ENCODE peak calls at places on chromosomes 7 and 10, in four cellular contexts. One of them, this sample, is unnamed.

GRCh38 chr7:27143950-27144798 is 693 bp upstream of the HOXA5 start:
- DNase-seq in body of pancreas: no peak
- DNase-seq in lung: no peak
- DNase-seq in BJ: no peak
- DNase-seq in this sample: no peak

GRCh38 chr10:121132278-121132672 is 281.1 kb downstream of the WDR11 start:
- DNase-seq in body of pancreas: no peak
- DNase-seq in BJ: no peak
- DNase-seq in lung: no peak
- DNase-seq in this sample: no peak

GRCh38 chr7:3991771-3992231 is 690.3 kb upstream of the FOXK1 start:
- DNase-seq in lung: no peak
- DNase-seq in BJ: no peak
- DNase-seq in body of pancreas: no peak
- DNase-seq in this sample: no peak

GRCh38 chr10:46525177-46525823 is 31.2 kb downstream of the GPRIN2 start:
- DNase-seq in body of pancreas: no peak
- DNase-seq in BJ: peak
- DNase-seq in lung: no peak
- DNase-seq in this sample: peak

GRCh38 chr7:43877968-43878864 is 8.9 kb upstream of the MRPS24 start:
- DNase-seq in body of pancreas: no peak
- DNase-seq in BJ: no peak
- DNase-seq in lung: no peak
- DNase-seq in this sample: no peak

GRCh38 chr7:47370461-47371042 is 211.4 kb downstream of the TNS3 start:
- DNase-seq in lung: no peak
- DNase-seq in BJ: no peak
- DNase-seq in body of pancreas: peak
- DNase-seq in this sample: no peak

GRCh38 chr7:47294569-47295222 is 287.2 kb downstream of the TNS3 start:
- DNase-seq in BJ: no peak
- DNase-seq in body of pancreas: no peak
- DNase-seq in lung: no peak
- DNase-seq in this sample: no peak

GRCh38 chr10:89738551-89739209 is 37.3 kb downstream of the KIF20B start:
- DNase-seq in lung: no peak
- DNase-seq in BJ: no peak
- DNase-seq in body of pancreas: no peak
- DNase-seq in this sample: no peak

GRCh38 chr10:43683451-43684197 is 34.9 kb upstream of the ZNF32 start:
- DNase-seq in BJ: no peak
- DNase-seq in lung: no peak
- DNase-seq in body of pancreas: no peak
- DNase-seq in this sample: no peak

GRCh38 chr10:11441151-11441535 is 170.3 kb downstream of the USP6NL start:
- DNase-seq in BJ: no peak
- DNase-seq in body of pancreas: no peak
- DNase-seq in lung: no peak
- DNase-seq in this sample: no peak
- H3K4me3 ChIP-seq in BJ: no peak
- H3K4me3 ChIP-seq in body of pancreas: no peak
- H3K4me3 ChIP-seq in lung: no peak
- H3K4me3 ChIP-seq in this sample: no peak

GRCh38 chr7:28170701-28171100 is 9.9 kb downstream of the JAZF1 start:
- DNase-seq in BJ: no peak
- DNase-seq in body of pancreas: no peak
- DNase-seq in lung: no peak
- DNase-seq in this sample: no peak
- TF ChIP-seq CTCF in BJ: no peak
- TF ChIP-seq CTCF in body of pancreas: no peak
- TF ChIP-seq CTCF in lung: no peak
- TF ChIP-seq CTCF in this sample: no peak

DNA sequence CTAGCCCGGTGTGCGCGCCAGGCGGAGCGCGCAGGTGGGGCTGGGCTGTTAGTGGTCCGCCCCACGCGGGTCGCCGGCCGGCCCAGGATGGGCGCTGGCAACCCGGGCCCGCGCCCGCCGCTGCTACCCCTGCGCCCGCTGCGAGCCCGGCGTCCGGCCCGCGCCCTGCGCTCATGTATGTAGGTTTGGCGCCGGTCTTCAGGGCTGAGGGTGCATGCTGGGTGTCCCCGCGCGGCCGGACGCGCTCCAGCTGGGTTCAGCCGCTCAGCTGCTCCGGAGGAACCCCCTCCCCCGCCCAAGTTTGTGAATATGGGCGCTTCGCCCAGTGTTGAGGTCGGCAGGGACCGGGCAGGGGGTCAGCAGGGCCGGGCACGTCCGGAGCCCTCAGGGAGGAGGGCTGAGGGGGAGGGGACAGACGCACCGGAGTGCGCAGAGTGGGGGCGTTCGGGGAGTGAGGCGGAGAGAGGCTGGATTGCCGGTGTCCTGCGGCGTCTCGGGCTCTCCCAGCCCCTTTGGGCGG is 561 bp downstream of the VWC2 start:
- DNase-seq in BJ: no peak
- DNase-seq in body of pancreas: no peak
- DNase-seq in lung: no peak
- DNase-seq in this sample: no peak
- H3K4me3 ChIP-seq in BJ: no peak
- H3K4me3 ChIP-seq in body of pancreas: peak
- H3K4me3 ChIP-seq in lung: no peak
- H3K4me3 ChIP-seq in this sample: no peak

DNA sequence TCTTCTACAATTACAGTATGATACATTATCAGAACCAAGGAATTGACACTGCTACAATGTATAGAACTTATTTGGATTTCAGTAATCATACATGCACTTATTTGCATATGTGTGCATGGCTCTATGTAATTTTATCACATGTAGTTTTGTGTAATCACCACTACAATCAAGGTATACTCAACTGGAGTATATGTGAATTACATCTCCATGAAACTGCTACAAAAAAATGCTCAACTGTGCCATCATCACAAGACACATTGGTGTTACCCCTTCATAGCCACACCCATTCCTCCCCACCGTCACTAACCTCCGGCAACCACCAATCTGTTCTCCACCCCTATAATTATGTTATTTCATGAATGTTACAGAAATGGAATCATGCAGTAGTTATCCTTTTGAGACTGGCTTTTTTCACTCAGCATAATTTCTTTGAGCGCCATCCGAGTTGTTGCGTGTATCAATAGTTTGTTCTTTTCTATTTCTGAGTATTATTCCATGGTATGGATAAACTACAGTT is 11.5 kb upstream of the SMO start:
- DNase-seq in body of pancreas: no peak
- DNase-seq in BJ: no peak
- DNase-seq in lung: no peak
- DNase-seq in this sample: no peak
- TF ChIP-seq CTCF in body of pancreas: no peak
- TF ChIP-seq CTCF in BJ: no peak
- TF ChIP-seq CTCF in lung: no peak
- TF ChIP-seq CTCF in this sample: no peak

DNA sequence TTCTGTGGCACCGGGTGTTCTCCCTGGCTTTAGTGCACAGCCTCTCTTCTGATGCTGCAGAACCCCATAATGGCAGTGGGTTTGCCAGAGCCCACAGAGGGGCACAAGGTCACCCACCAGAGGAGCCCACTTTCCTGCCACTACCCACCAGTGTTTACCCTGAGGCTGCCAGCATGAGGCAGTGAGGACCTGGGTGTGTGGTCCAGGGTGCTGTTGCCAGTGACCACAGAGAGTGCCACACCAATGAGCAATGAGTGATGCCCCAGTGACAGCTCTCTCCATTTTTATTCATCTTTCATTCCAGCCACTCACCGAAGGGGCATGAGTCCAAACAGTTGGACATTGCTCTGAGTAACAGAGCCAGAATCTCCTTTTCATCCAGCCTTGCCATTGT is 34.8 kb downstream of the MTURN start:
- DNase-seq in body of pancreas: no peak
- DNase-seq in BJ: no peak
- DNase-seq in lung: no peak
- DNase-seq in this sample: no peak
- H3K4me3 ChIP-seq in body of pancreas: no peak
- H3K4me3 ChIP-seq in BJ: no peak
- H3K4me3 ChIP-seq in lung: no peak
- H3K4me3 ChIP-seq in this sample: no peak

GRCh38 chr7:57305192-57305748 is 144.7 kb upstream of the ZNF716 start:
- DNase-seq in lung: no peak
- DNase-seq in BJ: no peak
- DNase-seq in body of pancreas: no peak
- DNase-seq in this sample: no peak
- TF ChIP-seq CTCF in lung: no peak
- TF ChIP-seq CTCF in BJ: no peak
- TF ChIP-seq CTCF in body of pancreas: no peak
- TF ChIP-seq CTCF in this sample: no peak